ENCODE peak calls at places on chromosomes 6 and 20, in seven cellular contexts. U, O, L, R, A, V and D are unnamed samples.
A peak's percentile ranks its signal among the peaks of the same experiment; 100 is the strongest.

GRCh38 chr6:167827588-167828324 is 1.0 kb downstream of the AFDN start:
- DNase-seq in U (peak; percentile 17), R (peak; percentile 45), A (peak; percentile 87), L (peak; percentile 24), V (peak; percentile 45), O (no peak), D (peak; percentile 26)

GRCh38 chr20:64246616-64247311 is 8.8 kb upstream of the PCMTD2 start:
- DNase-seq in V (no peak), A (peak; percentile 42), O (no peak), R (no peak), L (no peak), U (no peak), D (no peak)

GRCh38 chr6:157162756-157163433 is 160.4 kb downstream of the TMEM242 start:
- DNase-seq in L (no peak), V (no peak), O (no peak), A (no peak), R (no peak), U (no peak), D (no peak)

GRCh38 chr6:41256383-41256782 is 28.2 kb downstream of the TREML4 start:
- DNase-seq in O (no peak), A (no peak), L (no peak), V (no peak), R (no peak), U (no peak), D (no peak)

GRCh38 chr6:148263010-148263409 is 79.6 kb upstream of the SASH1 start:
- DNase-seq in U (no peak), A (peak; percentile 60), L (no peak), R (no peak), V (no peak), O (no peak), D (no peak)

GRCh38 chr6:129104560-129104959 is 221.6 kb downstream of the LAMA2 start:
- DNase-seq in R (no peak), L (no peak), U (no peak), V (no peak), O (no peak), A (no peak), D (no peak)

GRCh38 chr6:13398421-13398994 is 70.2 kb upstream of the TBC1D7 start:
- DNase-seq in R (no peak), A (peak; percentile 83), L (no peak), V (no peak), U (no peak), O (no peak), D (no peak)

GRCh38 chr6:2103644-2104523 is 141.5 kb downstream of the GMDS start:
- DNase-seq in L (peak; percentile 59), A (no peak), V (peak; percentile 59), U (peak; percentile 88), R (no peak), O (peak; percentile 33), D (no peak)

GRCh38 chr6:42929928-42930360 is 664 bp downstream of the CNPY3 start:
- DNase-seq in O (no peak), A (no peak), U (peak; percentile 99), V (peak; percentile 75), R (no peak), L (peak; percentile 61), D (peak; percentile 16)